ENCODE peak calls at places on chromosomes 13 and 19, in seven cellular contexts. H is HepG2, B is sigmoid colon, D is transverse colon, E is H1, I is K562, P is stomach. Q is an unnamed sample. For H3K9me3, the result is how much of the 10 kb centered on the place peaks cover.

GRCh38 chr19:13022111-13022858 is 27.0 kb downstream of the NFIX start:
- DNase-seq in H (no peak), I (no peak), D (no peak), P (no peak), B (peak), E (no peak), Q (peak)

GRCh38 chr13:87712012-87712411 is 40.8 kb downstream of the SLITRK5 start:
- DNase-seq in H (no peak), P (no peak), B (no peak), E (no peak), D (no peak), I (no peak), Q (no peak)

GRCh38 chr19:58575183-58576041 is 2.3 kb upstream of the MZF1 start:
- DNase-seq in I (peak), E (no peak), B (peak), P (peak), H (peak), D (peak), Q (peak)

GRCh38 chr13:40585911-40586471 is 80.5 kb downstream of the FOXO1 start:
- DNase-seq in P (no peak), B (no peak), E (no peak), I (no peak), D (no peak), H (no peak), Q (no peak)

GRCh38 chr13:113645329-113645728 is 12.7 kb downstream of the ATP4B start:
- DNase-seq in D (peak), H (no peak), B (no peak), E (no peak), I (no peak), P (no peak), Q (no peak)

GRCh38 chr19:32651729-32652140 is 23.2 kb downstream of the ANKRD27 start:
- DNase-seq in B (peak), E (peak), H (no peak), I (no peak), D (peak), P (peak), Q (no peak)

GRCh38 chr19:46392837-46393236 is 20.5 kb downstream of the CCDC8 start:
- DNase-seq in P (no peak), D (no peak), H (no peak), I (no peak), E (no peak), B (no peak), Q (no peak)

GRCh38 chr13:95354680-95355487 is 53.6 kb upstream of the ABCC4 start:
- DNase-seq in E (no peak), P (peak), I (no peak), D (no peak), B (peak), H (peak), Q (peak)

GRCh38 chr13:21053231-21053630 is 8.2 kb downstream of the LATS2 start:
- DNase-seq in B (no peak), E (no peak), I (no peak), P (no peak), H (no peak), D (no peak), Q (no peak)

GRCh38 chr13:108926848-108927247 is 297.4 kb downstream of the MYO16 start:
- DNase-seq in B (no peak), D (no peak), P (no peak), H (no peak), I (no peak), E (no peak), Q (no peak)

GRCh38 chr19:58518261-58519086 is 1.1 kb downstream of the ZBTB45 start:
- DNase-seq in D (peak), H (no peak), B (no peak), P (no peak), E (no peak), I (no peak), Q (no peak)

GRCh38 chr19:9885077-9885552 is 50.0 kb downstream of the PIN1 start:
- DNase-seq in I (no peak), D (no peak), B (no peak), E (no peak), H (no peak), P (no peak), Q (no peak)

GRCh38 chr19:35853038-35853756 is 893 bp upstream of the NPHS1 start:
- DNase-seq in E (no peak), B (no peak), H (no peak), I (no peak), P (no peak), D (no peak), Q (no peak)

GRCh38 chr13:30367296-30367695 is 55.0 kb upstream of the UBE2L5 start:
- DNase-seq in E (no peak), D (no peak), P (no peak), B (no peak), H (no peak), I (no peak), Q (no peak)

GRCh38 chr19:35112995-35113693 is 2.5 kb upstream of the FXYD3 start:
- DNase-seq in P (no peak), B (no peak), H (peak), I (no peak), D (no peak), E (no peak), Q (no peak)

GRCh38 chr13:19681517-19681916 is 48.1 kb downstream of the MPHOSPH8 start:
- DNase-seq in B (no peak), I (no peak), H (no peak), P (no peak), E (no peak), D (no peak), Q (no peak)

GRCh38 chr13:113495494-113496251 is 5.2 kb upstream of the DCUN1D2 start:
- DNase-seq in B (no peak), H (no peak), P (no peak), I (no peak), D (no peak), E (no peak), Q (peak)

GRCh38 chr19:48628486-48629296 is 8.5 kb downstream of the DBP start:
- DNase-seq in I (no peak), P (no peak), D (peak), E (no peak), B (peak), H (no peak), Q (no peak)

GRCh38 chr13:21501709-21502108 is 42.6 kb upstream of the ZDHHC20 start:
- DNase-seq in H (peak), E (no peak), P (no peak), D (no peak), B (no peak), I (no peak), Q (no peak)

GRCh38 chr13:75072368-75072767 is 409.6 kb downstream of the TBC1D4 start:
- DNase-seq in E (no peak), I (no peak), P (no peak), H (no peak), D (no peak), B (no peak), Q (no peak)
- TF ChIP-seq EP300 in E (no peak), I (no peak), P (no peak), H (no peak), D (no peak), B (no peak), Q (no peak)

DNA sequence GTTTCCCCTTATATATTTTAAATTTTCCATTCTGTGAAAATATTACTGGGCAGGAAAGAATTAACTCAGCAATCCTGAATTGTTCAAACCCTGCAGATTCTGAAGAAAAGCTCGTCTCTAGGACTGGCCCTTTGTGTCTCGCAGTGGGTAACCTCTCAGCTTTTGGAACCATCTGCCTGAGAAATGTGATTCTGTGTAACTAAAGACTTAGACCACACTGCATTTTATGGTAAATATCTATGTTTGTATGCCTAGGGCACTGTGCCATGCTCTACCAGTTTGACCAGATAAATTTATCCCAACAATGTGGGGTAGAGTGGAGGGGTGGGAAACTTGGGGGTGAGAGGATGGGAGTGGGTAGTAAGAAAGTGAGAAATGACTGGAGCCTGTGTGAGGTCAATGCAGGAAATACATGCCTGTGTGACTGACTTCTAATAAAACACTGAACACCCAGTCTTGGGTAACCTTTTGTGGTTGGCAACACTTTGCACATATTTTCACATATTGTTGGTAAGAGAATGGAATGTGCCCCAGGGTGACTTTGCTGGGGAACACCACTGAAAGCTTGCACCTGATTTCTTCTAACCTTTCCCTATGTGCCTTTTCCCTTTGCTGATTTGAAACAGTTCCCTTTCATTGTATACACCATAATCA is 1181.9 kb downstream of the OLFM4 start:
- DNase-seq in D (no peak), E (no peak), B (no peak), P (no peak), H (no peak), I (no peak), Q (no peak)
- TF ChIP-seq POLR2AphosphoS5 in D (no peak), E (no peak), B (no peak), P (no peak), H (no peak), I (no peak), Q (no peak)

GRCh38 chr19:14661372-14661924 is 13.2 kb downstream of the ADGRE3 start:
- DNase-seq in E (no peak), H (no peak), D (no peak), I (no peak), B (no peak), P (no peak), Q (no peak)
- H3K9me3 ChIP-seq in E (under half), H (under half), D (under half), I (under half), B (under half), P (under half), Q (under half)

GRCh38 chr19:3184847-3185481 is 766 bp upstream of the NCLN start:
- DNase-seq in H (no peak), D (peak), B (peak), E (no peak), I (peak), P (peak), Q (peak)

GRCh38 chr19:3186891-3187661 is 1.3 kb downstream of the NCLN start:
- DNase-seq in H (no peak), P (no peak), I (peak), D (peak), E (no peak), B (no peak), Q (peak)

GRCh38 chr19:3185482-3186376 is at the start of gene NCLN:
- DNase-seq in B (peak), E (peak), H (peak), P (peak), D (peak), I (peak), Q (peak)

GRCh38 chr19:3187662-3188511 is 2.2 kb downstream of the NCLN start:
- DNase-seq in H (no peak), D (no peak), E (no peak), B (no peak), P (no peak), I (no peak), Q (peak)

GRCh38 chr19:3186377-3186688 is 603 bp downstream of the NCLN start:
- DNase-seq in D (no peak), P (no peak), I (no peak), E (no peak), B (no peak), H (no peak), Q (no peak)
- TF ChIP-seq EP300 in D (no peak), P (no peak), I (no peak), E (no peak), B (no peak), H (no peak), Q (no peak)

DNA sequence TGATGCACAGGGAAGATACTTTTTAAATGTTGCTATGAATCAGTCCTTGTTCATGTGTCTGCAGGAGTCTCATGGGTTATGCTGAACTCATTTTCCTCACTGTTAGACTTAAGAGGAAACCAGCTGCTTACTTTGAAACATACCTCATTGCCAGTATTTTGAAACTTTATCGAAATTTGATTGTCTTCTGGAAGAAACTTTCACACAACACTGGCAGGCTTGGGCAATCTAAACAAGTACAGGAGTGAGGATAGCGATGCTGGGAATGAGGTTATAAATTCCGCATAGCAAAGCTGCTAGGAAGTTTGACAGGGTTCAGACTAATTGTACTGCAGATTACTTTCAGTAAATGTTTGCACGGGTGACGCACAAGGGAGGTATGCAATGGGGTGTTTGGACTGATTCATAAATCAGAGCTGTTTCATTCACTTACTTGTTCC is 245.7 kb downstream of the DNAJC15 start:
- DNase-seq in B (peak), P (peak), E (no peak), I (no peak), H (peak), D (peak), Q (no peak)
- TF ChIP-seq POLR2AphosphoS5 in B (peak), P (peak), E (no peak), I (no peak), H (no peak), D (peak), Q (no peak)

GRCh38 chr19:11973020-11973810 is 8.4 kb downstream of the ZNF763 start:
- DNase-seq in B (no peak), H (no peak), D (no peak), I (no peak), P (no peak), E (no peak), Q (no peak)

GRCh38 chr19:11979527-11979926 is 14.7 kb downstream of the ZNF763 start:
- DNase-seq in B (no peak), P (no peak), H (no peak), I (no peak), E (no peak), D (no peak), Q (no peak)

GRCh38 chr19:11982526-11982925 is 17.7 kb downstream of the ZNF763 start:
- DNase-seq in B (no peak), I (no peak), E (no peak), H (no peak), P (no peak), D (no peak), Q (no peak)

DNA sequence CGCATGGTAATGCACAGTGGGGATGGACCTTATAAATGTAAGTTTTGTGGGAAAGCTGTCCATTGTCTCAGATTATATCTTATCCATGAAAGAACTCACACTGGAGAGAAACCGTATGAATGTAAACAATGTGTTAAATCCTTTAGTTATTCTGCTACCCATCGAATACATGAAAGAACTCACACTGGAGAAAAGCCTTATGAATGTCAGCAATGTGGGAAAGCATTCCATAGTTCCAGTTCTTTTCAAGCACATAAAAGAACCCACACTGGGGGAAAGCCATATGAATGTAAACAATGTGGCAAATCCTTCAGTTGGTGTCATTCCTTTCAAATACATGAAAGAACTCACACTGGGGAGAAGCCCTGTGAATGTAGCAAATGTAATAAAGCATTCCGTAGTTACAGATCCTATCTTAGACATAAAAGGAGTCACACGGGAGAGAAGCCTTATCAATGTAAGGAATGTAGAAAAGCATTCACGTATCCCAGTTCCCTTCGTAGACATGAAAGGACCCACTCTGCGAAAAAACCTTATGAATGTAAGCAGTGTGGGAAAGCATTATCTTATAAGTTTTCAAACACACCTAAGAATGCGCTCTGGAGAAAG is 13.8 kb downstream of the ZNF763 start:
- DNase-seq in H (peak), D (no peak), P (no peak), B (no peak), I (no peak), E (no peak), Q (no peak)
- H3K9me3 ChIP-seq in H (under half), D (under half), P (half or more), B (under half), I (under half), E (half or more), Q (half or more)

Q was measured in upper lobe of left lung.